ENCODE peak calls at places on chromosomes 6 and 20, in four cellular contexts. V is GM12878, Z is K562, N is HepG2. A is an unnamed sample.

GRCh38 chr20:4406627-4407026 is 315.1 kb upstream of the PRND start:
- DNase-seq in V (no peak), N (no peak), Z (peak; percentile 44), A (no peak)

GRCh38 chr20:39453890-39454289 is 491.7 kb downstream of the DHX35 start:
- DNase-seq in Z (no peak), V (no peak), N (no peak), A (no peak)

GRCh38 chr6:33073431-33073871 is at the start of gene HLA-DPA1:
- DNase-seq in V (peak; percentile 97), N (no peak), Z (peak; percentile 9), A (peak; percentile 5)

GRCh38 chr20:17161661-17162410 is 65.0 kb upstream of the PCSK2 start:
- DNase-seq in V (no peak), Z (no peak), N (no peak), A (no peak)

GRCh38 chr20:47097691-47098622 is 203.3 kb downstream of the EYA2 start:
- DNase-seq in N (no peak), V (no peak), Z (no peak), A (no peak)

GRCh38 chr6:121830759-121831158 is 395.3 kb downstream of the GJA1 start:
- DNase-seq in Z (no peak), V (no peak), N (no peak), A (no peak)

GRCh38 chr6:684831-685636 is 7.9 kb downstream of the EXOC2 start:
- DNase-seq in N (no peak), V (peak; percentile 53), Z (no peak), A (no peak)

GRCh38 chr6:129324345-129324744 is 385.6 kb downstream of the ARHGAP18 start:
- DNase-seq in N (no peak), Z (no peak), V (no peak), A (no peak)

GRCh38 chr20:62739581-62740285 is 31.1 kb downstream of the NTSR1 start:
- DNase-seq in V (no peak), N (no peak), Z (no peak), A (no peak)

GRCh38 chr6:169868458-169868857 is 117.0 kb downstream of the ERMARD start:
- DNase-seq in V (no peak), Z (no peak), N (no peak), A (no peak)

GRCh38 chr6:92683769-92684168 is 735.6 kb downstream of the EPHA7 start:
- DNase-seq in V (no peak), Z (no peak), N (no peak), A (no peak)

GRCh38 chr6:140579918-140580317 is 1205.5 kb upstream of the CITED2 start:
- DNase-seq in N (no peak), Z (no peak), V (no peak), A (no peak)

GRCh38 chr6:34696739-34697543 is at the start of gene ILRUN:
- DNase-seq in V (peak; percentile 76), Z (peak; percentile 100), N (peak; percentile 86), A (peak; percentile 72)

GRCh38 chr6:56693246-56693607 is 50.5 kb upstream of the DST start:
- DNase-seq in Z (no peak), N (peak; percentile 75), V (no peak), A (no peak)

GRCh38 chr20:14925286-14925685 is 587.9 kb upstream of the FLRT3 start:
- DNase-seq in Z (no peak), N (no peak), V (no peak), A (no peak)

GRCh38 chr20:46741924-46742692 is 32.7 kb downstream of the SLC2A10 start:
- DNase-seq in Z (no peak), V (no peak), N (no peak), A (no peak)

GRCh38 chr6:148470606-148471299 is 128.1 kb downstream of the SASH1 start:
- DNase-seq in N (no peak), V (no peak), Z (no peak), A (no peak)

GRCh38 chr20:62447143-62447869 is 20.0 kb upstream of the RBBP8NL start:
- DNase-seq in N (no peak), Z (peak; percentile 32), V (no peak), A (no peak)

GRCh38 chr6:31122803-31123706 is 2.8 kb upstream of the CDSN start:
- DNase-seq in V (no peak), N (peak; percentile 41), Z (peak; percentile 65), A (peak; percentile 23)

GRCh38 chr20:41524980-41525613 is 93.1 kb downstream of the CHD6 start:
- DNase-seq in V (no peak), N (no peak), Z (peak; percentile 76), A (no peak)

GRCh38 chr6:114108119-114109002 is 137.4 kb upstream of the HDAC2 start:
- DNase-seq in N (peak; percentile 63), Z (peak; percentile 66), V (no peak), A (peak; percentile 38)

GRCh38 chr6:160945516-160946177 is 45.9 kb upstream of the MAP3K4 start:
- DNase-seq in Z (no peak), V (no peak), N (no peak), A (no peak)

GRCh38 chr20:32731882-32732266 is 11.4 kb downstream of the COMMD7 start:
- DNase-seq in V (no peak), Z (no peak), N (peak; percentile 89), A (no peak)

GRCh38 chr6:151149788-151150187 is 90.0 kb upstream of the AKAP12 start:
- DNase-seq in Z (no peak), N (no peak), V (no peak), A (no peak)

GRCh38 chr6:151155095-151155494 is 84.7 kb upstream of the AKAP12 start:
- DNase-seq in N (no peak), V (no peak), Z (no peak), A (no peak)

GRCh38 chr6:151154418-151154817 is 85.3 kb upstream of the AKAP12 start:
- DNase-seq in V (no peak), N (peak; percentile 29), Z (peak; percentile 25), A (peak; percentile 10)
- TF ChIP-seq POLR2AphosphoS2 in V (no peak), N (no peak), Z (no peak), A (no peak)

GRCh38 chr6:143692696-143693095 is 14.9 kb downstream of the PHACTR2 start:
- DNase-seq in N (peak; percentile 97), Z (no peak), V (no peak), A (no peak)
- TF ChIP-seq POLR2AphosphoS2 in N (no peak), Z (no peak), V (no peak), A (no peak)

GRCh38 chr6:168447741-168448140 is 6.8 kb downstream of the SMOC2 start:
- DNase-seq in N (no peak), Z (no peak), V (no peak), A (no peak)

GRCh38 chr6:168452685-168453377 is 11.8 kb downstream of the SMOC2 start:
- DNase-seq in Z (no peak), V (no peak), N (no peak), A (no peak)

GRCh38 chr6:168448243-168448855 is 7.4 kb downstream of the SMOC2 start:
- DNase-seq in Z (no peak), N (no peak), V (no peak), A (no peak)

GRCh38 chr6:168450921-168451320 is 9.9 kb downstream of the SMOC2 start:
- DNase-seq in N (no peak), Z (no peak), V (no peak), A (no peak)

GRCh38 chr6:168451805-168452204 is 10.8 kb downstream of the SMOC2 start:
- DNase-seq in V (no peak), N (no peak), Z (no peak), A (no peak)
- TF ChIP-seq POLR2AphosphoS2 in V (no peak), N (no peak), Z (no peak), A (no peak)

GRCh38 chr20:672975-673604 is 2.5 kb downstream of the SCRT2 start:
- DNase-seq in N (no peak), V (no peak), Z (no peak), A (peak; percentile 47)
- TF ChIP-seq POLR2AphosphoS2 in N (no peak), V (no peak), Z (no peak), A (no peak)